ENCODE peak calls at places on chromosomes 3 and 15, in eight cellular contexts. Z is fibroblast of mammary gland; L is fibroblast of villous mesenchyme; N is neural progenitor cell; E is GM12865; W is CD8-positive, alpha-beta T cell; V is fibroblast of lung; D is A549. U is an unnamed sample.

GRCh38 chr15:100729461-100729860 is 127.1 kb downstream of the ASB7 start:
- DNase-seq in E (no peak), V (no peak), W (no peak), Z (no peak), D (no peak), N (no peak), L (no peak), U (no peak)

GRCh38 chr15:59437777-59438574 is at the start of gene FAM81A:
- DNase-seq in N (peak; percentile 89), L (peak; percentile 78), W (peak; percentile 32), D (peak; percentile 96), V (peak; percentile 72), Z (peak; percentile 64), E (peak; percentile 82), U (no peak)

GRCh38 chr15:59590027-59590426 is 21.6 kb upstream of the GCNT3 start:
- DNase-seq in E (peak; percentile 68), D (no peak), W (no peak), V (no peak), L (no peak), Z (no peak), N (no peak), U (no peak)

GRCh38 chr3:108301695-108302404 is 5.5 kb downstream of the HHLA2 start:
- DNase-seq in N (no peak), Z (no peak), V (peak; percentile 14), D (no peak), L (no peak), W (no peak), E (peak; percentile 24), U (no peak)

GRCh38 chr3:161893972-161894371 is 397.4 kb downstream of the OTOL1 start:
- DNase-seq in D (no peak), N (no peak), E (no peak), W (no peak), L (peak; percentile 87), V (peak; percentile 86), Z (peak; percentile 87), U (no peak)

GRCh38 chr15:65275728-65276126 is 11.0 kb downstream of the PARP16 start:
- DNase-seq in E (no peak), V (peak; percentile 59), L (peak; percentile 60), Z (peak; percentile 45), D (peak; percentile 74), W (no peak), N (no peak), U (no peak)

GRCh38 chr3:133627789-133628188 is 34.0 kb downstream of the TOPBP1 start:
- DNase-seq in V (no peak), W (no peak), Z (no peak), L (no peak), N (no peak), D (no peak), E (no peak), U (no peak)

GRCh38 chr3:17151598-17152373 is 267.0 kb downstream of the PLCL2 start:
- DNase-seq in E (peak; percentile 97), D (no peak), L (no peak), Z (no peak), V (no peak), N (no peak), W (peak; percentile 73), U (no peak)

GRCh38 chr15:73800662-73801345 is 47.7 kb upstream of the INSYN1 start:
- DNase-seq in V (peak; percentile 93), E (no peak), L (peak; percentile 69), N (no peak), Z (peak; percentile 83), W (no peak), D (peak; percentile 32), U (no peak)

GRCh38 chr15:74723754-74724334 is 1.5 kb downstream of the CYP1A1 start:
- DNase-seq in N (peak; percentile 89), W (no peak), V (peak; percentile 70), D (peak; percentile 51), E (peak; percentile 34), L (peak; percentile 53), Z (peak; percentile 31), U (peak; percentile 29)

GRCh38 chr3:72174043-72174442 is 389.1 kb upstream of the PROK2 start:
- DNase-seq in Z (peak; percentile 83), N (no peak), L (peak; percentile 8), V (no peak), W (no peak), E (no peak), D (no peak), U (no peak)

GRCh38 chr3:193548406-193548805 is 6.3 kb downstream of the ATP13A4 start:
- DNase-seq in L (no peak), E (no peak), D (no peak), N (no peak), V (no peak), Z (no peak), W (no peak), U (no peak)

GRCh38 chr3:193553606-193554005 is 1.1 kb downstream of the ATP13A4 start:
- DNase-seq in D (no peak), V (no peak), N (no peak), W (no peak), L (no peak), E (no peak), Z (no peak), U (no peak)

GRCh38 chr3:193556841-193557240 is 2.1 kb upstream of the ATP13A4 start:
- DNase-seq in W (no peak), E (no peak), Z (no peak), L (no peak), N (no peak), V (no peak), D (no peak), U (no peak)

GRCh38 chr3:193554790-193555189 is at the start of gene ATP13A4:
- DNase-seq in V (no peak), D (peak; percentile 1), N (peak; percentile 29), E (no peak), W (no peak), Z (no peak), L (no peak), U (peak; percentile 32)

DNA sequence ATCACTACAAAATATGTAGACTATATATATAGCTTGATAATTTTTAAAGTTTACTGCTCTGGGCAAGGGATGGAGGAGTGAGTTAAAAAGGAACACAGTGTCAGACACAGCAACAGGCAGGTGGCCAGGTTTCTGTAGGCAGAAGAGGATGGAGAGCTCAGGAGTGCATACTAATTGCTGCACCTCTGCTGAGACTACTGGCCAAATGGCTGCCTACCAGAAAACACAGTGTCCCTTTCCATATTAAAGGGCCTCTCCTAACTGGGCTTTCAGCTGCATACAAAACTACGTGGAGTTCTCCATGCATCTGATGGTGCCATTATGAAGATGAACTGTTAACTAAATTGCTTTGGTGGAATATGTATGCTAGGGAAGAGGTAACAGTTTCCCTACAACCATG is 1.8 kb downstream of the ATP13A4 start:
- DNase-seq in D (no peak), L (no peak), E (no peak), N (no peak), W (no peak), Z (no peak), V (no peak), U (no peak)
- H3K4me3 ChIP-seq in D (no peak overlapping the region), L (no peak overlapping the region), E (no peak overlapping the region), N (no peak overlapping the region), W (no peak overlapping the region), Z (no peak overlapping the region), V (no peak overlapping the region), U (no peak overlapping the region)

DNA sequence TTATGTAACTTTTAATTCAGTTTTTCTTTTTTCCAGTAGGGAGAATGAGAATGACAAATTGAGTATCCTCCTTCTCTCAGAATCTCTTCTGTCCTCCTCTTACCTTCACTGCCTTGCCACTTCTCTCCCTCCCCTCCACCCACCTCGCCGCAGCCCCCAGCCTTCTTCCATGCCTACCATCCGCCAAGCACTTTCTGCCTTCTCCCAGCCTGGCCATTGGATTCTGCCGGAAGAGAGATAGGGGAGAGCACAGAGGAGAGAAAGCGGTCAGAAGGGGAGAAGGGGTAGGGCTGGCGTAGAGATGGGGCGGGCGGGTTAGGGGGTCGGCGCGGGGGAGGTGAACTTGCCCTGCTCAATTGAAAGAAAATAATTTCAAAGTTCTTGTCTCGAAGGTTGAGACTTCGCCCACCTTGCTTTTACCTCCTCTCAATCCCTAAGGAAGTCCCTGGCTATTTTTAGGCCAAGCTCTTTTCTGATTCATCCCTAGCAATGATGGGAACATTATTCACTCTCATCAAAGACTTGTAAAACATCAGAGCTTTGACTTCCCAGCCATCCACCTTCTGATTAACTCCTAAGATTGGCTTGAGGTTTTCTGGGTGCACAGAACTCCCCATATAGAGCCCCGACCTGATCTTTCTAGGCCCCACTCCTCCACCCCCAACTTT is 802 bp downstream of the C3orf52 start:
- DNase-seq in N (no peak), D (peak; percentile 37), L (peak; percentile 17), V (peak; percentile 65), Z (peak; percentile 50), E (no peak), W (no peak), U (no peak)
- TF ChIP-seq CTCF in N (no peak), D (no peak), L (no peak), V (no peak), Z (no peak), E (no peak), W (no peak), U (no peak)

DNA sequence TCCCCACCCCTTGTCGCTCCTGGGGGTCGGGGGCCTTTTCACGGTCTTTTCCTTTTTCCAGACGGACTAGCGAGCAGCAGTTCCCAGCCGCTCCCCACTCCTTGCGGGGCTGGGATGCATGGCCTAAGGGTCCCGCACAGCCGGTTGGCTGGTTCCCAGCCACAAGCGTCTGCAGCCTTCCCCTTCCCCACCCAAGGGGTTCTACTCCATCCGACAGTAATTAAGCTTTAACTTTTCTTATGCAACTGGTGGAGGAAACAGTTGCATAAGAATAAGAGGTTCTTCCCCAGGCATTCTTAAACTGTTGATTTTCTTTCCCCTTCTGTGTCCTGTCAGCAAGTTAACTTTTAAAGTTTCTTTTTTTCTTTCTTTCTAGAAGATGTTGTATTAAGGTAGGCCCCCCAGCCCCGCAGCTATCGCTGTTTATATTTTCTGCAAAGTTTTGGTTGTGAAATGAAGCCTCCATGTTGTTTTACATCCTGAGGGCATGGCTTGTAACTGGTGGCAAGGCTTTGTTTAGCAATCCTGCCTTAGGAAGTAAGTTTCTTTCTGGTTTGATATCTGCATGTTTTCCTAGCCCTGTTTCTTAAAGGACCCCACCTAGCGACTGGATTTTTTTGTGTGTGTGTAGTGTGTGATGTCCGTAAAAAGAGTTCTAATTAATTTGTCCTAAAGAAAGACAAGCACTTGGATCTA is 207.5 kb downstream of the ZNF385D start:
- DNase-seq in Z (no peak), W (no peak), N (no peak), D (no peak), E (no peak), V (no peak), L (no peak), U (no peak)
- H3K4me3 ChIP-seq in Z (no peak overlapping the region), W (no peak overlapping the region), N (no peak overlapping the region), D (no peak overlapping the region), E (no peak overlapping the region), V (no peak overlapping the region), L (no peak overlapping the region), U (no peak overlapping the region)

DNA sequence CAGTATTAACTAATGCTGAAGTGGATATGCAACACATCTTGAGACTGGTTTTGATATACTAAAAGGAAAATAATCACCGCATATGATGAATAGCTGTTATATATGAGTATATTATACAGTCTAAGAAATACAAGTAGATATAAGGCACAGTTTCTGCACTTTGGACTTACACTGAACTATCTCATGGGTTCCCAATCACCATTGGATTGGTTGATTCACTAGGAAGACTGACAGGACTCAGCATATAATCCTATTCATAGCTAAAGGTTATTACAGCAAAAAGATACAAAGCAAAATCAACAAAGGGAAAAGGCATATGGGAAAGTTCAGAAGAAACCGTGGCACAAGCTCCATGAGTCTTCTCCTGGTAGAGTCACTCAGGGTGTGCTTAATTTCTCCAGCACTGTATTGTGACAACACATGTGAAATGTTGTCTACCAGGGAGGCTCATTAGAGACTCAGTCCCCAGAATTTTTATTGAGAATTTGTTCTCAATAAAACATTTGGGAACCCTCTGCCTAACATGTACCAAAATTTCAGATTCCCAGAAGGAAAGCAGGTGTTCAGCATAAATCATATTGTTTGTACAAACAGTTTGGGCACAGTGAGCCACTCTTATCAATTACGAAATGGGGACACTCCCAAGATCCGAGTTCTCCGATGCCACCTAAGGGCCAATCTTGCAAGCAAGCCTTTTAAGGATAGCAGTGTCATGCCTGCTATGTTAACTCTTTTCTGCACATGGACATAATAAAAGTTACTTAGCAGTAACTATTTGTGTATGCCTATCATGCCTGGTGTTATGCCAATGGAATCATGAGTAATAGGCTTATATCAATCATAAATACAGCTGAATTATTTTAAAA is 26.8 kb downstream of the CMC1 start:
- DNase-seq in E (no peak), N (no peak), V (no peak), L (no peak), Z (no peak), D (no peak), W (no peak), U (no peak)
- TF ChIP-seq CTCF in E (no peak), N (no peak), V (no peak), L (no peak), Z (no peak), D (no peak), W (no peak), U (peak; percentile 11)

U was measured in epithelial cell of proximal tubule.